ENCODE peak calls at places on chromosomes 6 and 20, in five cellular contexts. H is psoas muscle, D is NCI-H226, E is SW480, W is iPS-NIHi11. P is an unnamed sample.

GRCh38 chr20:2217857-2218529 is 77.8 kb upstream of the TGM3 start:
- DNase-seq in H (no peak), W (no peak), E (no peak), D (no peak), P (no peak)

GRCh38 chr6:81401970-81402690 is 350.4 kb downstream of the TENT5A start:
- DNase-seq in H (no peak), D (no peak), E (no peak), W (no peak), P (no peak)

GRCh38 chr20:61031101-61031830 is 220.8 kb upstream of the CDH4 start:
- DNase-seq in H (no peak), W (no peak), D (no peak), E (no peak), P (no peak)

GRCh38 chr20:22720206-22720605 is 135.8 kb upstream of the FOXA2 start:
- DNase-seq in H (no peak), D (no peak), W (no peak), E (no peak), P (no peak)

GRCh38 chr6:19135706-19136105 is 701.5 kb upstream of the ID4 start:
- DNase-seq in W (no peak), H (no peak), E (no peak), D (peak; percentile 77), P (no peak)

GRCh38 chr6:134787261-134787871 is 162.5 kb downstream of the ALDH8A1 start:
- DNase-seq in D (peak; percentile 39), W (no peak), H (no peak), E (no peak), P (peak; percentile 9)

GRCh38 chr6:7276199-7276524 is 36.8 kb downstream of the SSR1 start:
- DNase-seq in H (no peak), D (no peak), E (no peak), W (no peak), P (no peak)

GRCh38 chr20:58133020-58133419 is 95.4 kb downstream of the ANKRD60 start:
- DNase-seq in W (no peak), H (no peak), D (no peak), E (peak; percentile 89), P (no peak)

GRCh38 chr6:126180585-126180984 is 159.3 kb upstream of the CENPW start:
- DNase-seq in E (peak; percentile 54), H (no peak), W (no peak), D (peak; percentile 71), P (peak; percentile 41)

GRCh38 chr20:32497589-32498224 is 87.4 kb downstream of the NOL4L start:
- DNase-seq in E (no peak), D (no peak), W (no peak), H (no peak), P (no peak)

GRCh38 chr20:2796011-2796660 is 4.3 kb downstream of the CPXM1 start:
- DNase-seq in E (no peak), H (no peak), D (no peak), W (no peak), P (no peak)

GRCh38 chr6:71349395-71349794 is 60.8 kb downstream of the OGFRL1 start:
- DNase-seq in D (no peak), E (peak; percentile 14), H (no peak), W (peak; percentile 19), P (no peak)

GRCh38 chr6:33981421-33981820 is 164.5 kb downstream of the GRM4 start:
- DNase-seq in W (no peak), H (no peak), D (no peak), E (no peak), P (no peak)

GRCh38 chr6:28589952-28590340 is 64.3 kb downstream of the GPX5 start:
- DNase-seq in H (no peak), D (no peak), W (no peak), E (no peak), P (no peak)

GRCh38 chr6:79034865-79035264 is 43.2 kb downstream of the PHIP start:
- DNase-seq in D (peak; percentile 23), E (no peak), H (no peak), W (no peak), P (no peak)

GRCh38 chr6:124887872-124888580 is 74.2 kb upstream of the RNF217 start:
- DNase-seq in H (no peak), E (no peak), W (no peak), D (no peak), P (no peak)

GRCh38 chr6:139588076-139588639 is 213.7 kb upstream of the CITED2 start:
- DNase-seq in D (peak; percentile 61), H (no peak), E (peak; percentile 5), W (peak; percentile 35), P (peak; percentile 66)

GRCh38 chr6:26295691-26296555 is 69.1 kb upstream of the BTN3A2 start:
- DNase-seq in H (peak; percentile 65), W (no peak), E (peak; percentile 84), D (peak; percentile 32), P (peak; percentile 75)

GRCh38 chr6:78967191-78967590 is 99.8 kb downstream of the IRAK1BP1 start:
- DNase-seq in W (no peak), H (no peak), E (no peak), D (no peak), P (no peak)

GRCh38 chr6:50791900-50792508 is 26.7 kb upstream of the TFAP2B start:
- DNase-seq in W (peak; percentile 56), D (peak; percentile 22), H (no peak), E (peak; percentile 27), P (peak; percentile 29)

GRCh38 chr20:14148042-14148441 is 152.7 kb downstream of the MACROD2 start:
- DNase-seq in D (peak; percentile 71), E (no peak), H (no peak), W (no peak), P (no peak)

GRCh38 chr6:98146656-98147055 is 687.7 kb upstream of the POU3F2 start:
- DNase-seq in D (no peak), E (no peak), W (no peak), H (no peak), P (no peak)

GRCh38 chr20:43915209-43916072 is 789 bp downstream of the TOX2 start:
- DNase-seq in W (peak; percentile 51), H (no peak), E (peak; percentile 30), D (no peak), P (no peak)

GRCh38 chr20:46358336-46359058 is 47.9 kb downstream of the ELMO2 start:
- DNase-seq in H (no peak), D (no peak), W (no peak), E (no peak), P (no peak)

P was measured in Calu3.